ENCODE peak calls at places on chromosomes 4 and X, in five cellular contexts. One of them, this sample, is unnamed.

GRCh38 chr4:163063891-163064290 is 102.8 kb downstream of the NAF1 start:
- DNase-seq in left ventricle myocardium inferior: no peak
- DNase-seq in MCF 10A: peak
- DNase-seq in foreskin fibroblast: no peak
- DNase-seq in astrocyte of the spinal cord: no peak
- DNase-seq in this sample: no peak

GRCh38 chr4:137213372-137214173 is 318.7 kb downstream of the PCDH18 start:
- DNase-seq in MCF 10A: no peak
- DNase-seq in foreskin fibroblast: peak
- DNase-seq in left ventricle myocardium inferior: no peak
- DNase-seq in astrocyte of the spinal cord: peak
- DNase-seq in this sample: no peak

GRCh38 chr4:60656171-60656570 is 544.0 kb upstream of the ADGRL3 start:
- DNase-seq in MCF 10A: no peak
- DNase-seq in left ventricle myocardium inferior: no peak
- DNase-seq in astrocyte of the spinal cord: peak
- DNase-seq in foreskin fibroblast: no peak
- DNase-seq in this sample: no peak

GRCh38 chr4:183887351-183887750 is 17.8 kb upstream of the STOX2 start:
- DNase-seq in left ventricle myocardium inferior: no peak
- DNase-seq in astrocyte of the spinal cord: no peak
- DNase-seq in foreskin fibroblast: no peak
- DNase-seq in MCF 10A: no peak
- DNase-seq in this sample: no peak

GRCh38 chrX:120517936-120518335 is 42.8 kb downstream of the CUL4B start:
- DNase-seq in astrocyte of the spinal cord: peak
- DNase-seq in left ventricle myocardium inferior: no peak
- DNase-seq in MCF 10A: peak
- DNase-seq in foreskin fibroblast: peak
- DNase-seq in this sample: peak

GRCh38 chr4:121554377-121554776 is 142.4 kb downstream of the ANXA5 start:
- DNase-seq in foreskin fibroblast: peak
- DNase-seq in astrocyte of the spinal cord: no peak
- DNase-seq in MCF 10A: no peak
- DNase-seq in left ventricle myocardium inferior: no peak
- DNase-seq in this sample: peak

GRCh38 chrX:151871244-151871643 is 41.4 kb upstream of the MAGEA4 start:
- DNase-seq in astrocyte of the spinal cord: peak
- DNase-seq in left ventricle myocardium inferior: no peak
- DNase-seq in foreskin fibroblast: peak
- DNase-seq in MCF 10A: peak
- DNase-seq in this sample: peak

GRCh38 chr4:81754169-81754568 is 282.5 kb upstream of the RASGEF1B start:
- DNase-seq in MCF 10A: peak
- DNase-seq in astrocyte of the spinal cord: no peak
- DNase-seq in foreskin fibroblast: no peak
- DNase-seq in left ventricle myocardium inferior: no peak
- DNase-seq in this sample: no peak

GRCh38 chr4:20698820-20699219 is 1.4 kb upstream of the PACRGL start:
- DNase-seq in astrocyte of the spinal cord: no peak
- DNase-seq in left ventricle myocardium inferior: no peak
- DNase-seq in foreskin fibroblast: no peak
- DNase-seq in MCF 10A: no peak
- DNase-seq in this sample: no peak

GRCh38 chr4:109691411-109691920 is 11.8 kb downstream of the CASP6 start:
- DNase-seq in foreskin fibroblast: no peak
- DNase-seq in astrocyte of the spinal cord: no peak
- DNase-seq in MCF 10A: no peak
- DNase-seq in left ventricle myocardium inferior: no peak
- DNase-seq in this sample: no peak

GRCh38 chrX:110409925-110410324 is 51.3 kb downstream of the RTL9 start:
- DNase-seq in MCF 10A: peak
- DNase-seq in left ventricle myocardium inferior: no peak
- DNase-seq in foreskin fibroblast: peak
- DNase-seq in astrocyte of the spinal cord: peak
- DNase-seq in this sample: no peak

DNA sequence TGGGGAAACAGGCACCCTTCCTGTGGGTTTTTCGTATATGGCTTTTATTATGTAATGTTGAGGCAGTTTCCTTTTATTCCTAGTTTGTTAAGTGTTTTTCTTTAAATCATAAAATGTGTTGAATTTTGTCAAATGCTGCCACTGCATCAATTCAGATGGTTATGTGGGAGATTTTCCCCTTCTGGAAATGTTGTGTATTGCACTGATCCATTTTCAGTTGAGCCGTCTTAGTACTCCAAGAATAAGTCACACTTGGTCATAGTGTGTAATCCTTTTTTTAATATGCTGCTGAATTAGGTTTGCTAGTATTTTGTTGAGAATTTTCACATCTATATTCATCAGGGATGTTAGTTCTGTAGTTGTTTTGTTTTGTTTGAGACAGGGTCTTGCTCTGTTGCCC is 9.5 kb upstream of the CTBP1 start:
- DNase-seq in left ventricle myocardium inferior: no peak
- DNase-seq in MCF 10A: no peak
- DNase-seq in foreskin fibroblast: no peak
- DNase-seq in astrocyte of the spinal cord: no peak
- DNase-seq in this sample: no peak
- TF ChIP-seq CTCF in left ventricle myocardium inferior: no peak
- TF ChIP-seq CTCF in MCF 10A: no peak
- TF ChIP-seq CTCF in foreskin fibroblast: no peak
- TF ChIP-seq CTCF in astrocyte of the spinal cord: no peak
- TF ChIP-seq CTCF in this sample: no peak

DNA sequence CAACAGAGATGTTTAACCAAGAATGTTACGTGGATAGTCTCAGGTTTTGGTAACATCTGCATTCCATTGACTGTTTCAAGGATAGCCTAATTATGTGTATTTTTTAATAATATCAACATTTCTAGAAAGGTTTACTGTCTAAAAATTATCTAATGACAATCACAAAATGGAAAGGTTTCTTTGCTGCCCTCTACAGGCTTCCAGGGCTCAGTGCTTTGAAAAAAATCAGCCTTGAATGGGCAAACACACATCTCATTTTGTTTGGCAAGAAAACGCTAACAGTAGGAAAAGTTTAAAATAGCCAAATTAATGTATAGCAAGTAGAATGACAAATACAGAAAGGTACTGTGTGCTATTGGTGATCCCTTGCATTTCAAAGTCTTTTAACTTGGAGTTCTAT is 223.4 kb upstream of the PRPS2 start:
- DNase-seq in MCF 10A: peak
- DNase-seq in foreskin fibroblast: no peak
- DNase-seq in astrocyte of the spinal cord: peak
- DNase-seq in left ventricle myocardium inferior: no peak
- DNase-seq in this sample: no peak
- TF ChIP-seq CTCF in MCF 10A: peak
- TF ChIP-seq CTCF in foreskin fibroblast: peak
- TF ChIP-seq CTCF in astrocyte of the spinal cord: peak
- TF ChIP-seq CTCF in left ventricle myocardium inferior: peak
- TF ChIP-seq CTCF in this sample: peak

GRCh38 chr4:114807759-114808404 is 209.3 kb downstream of the UGT8 start:
- DNase-seq in left ventricle myocardium inferior: no peak
- DNase-seq in foreskin fibroblast: no peak
- DNase-seq in MCF 10A: peak
- DNase-seq in astrocyte of the spinal cord: peak
- DNase-seq in this sample: no peak
- TF ChIP-seq CTCF in left ventricle myocardium inferior: peak
- TF ChIP-seq CTCF in foreskin fibroblast: peak
- TF ChIP-seq CTCF in MCF 10A: peak
- TF ChIP-seq CTCF in astrocyte of the spinal cord: peak
- TF ChIP-seq CTCF in this sample: peak

DNA sequence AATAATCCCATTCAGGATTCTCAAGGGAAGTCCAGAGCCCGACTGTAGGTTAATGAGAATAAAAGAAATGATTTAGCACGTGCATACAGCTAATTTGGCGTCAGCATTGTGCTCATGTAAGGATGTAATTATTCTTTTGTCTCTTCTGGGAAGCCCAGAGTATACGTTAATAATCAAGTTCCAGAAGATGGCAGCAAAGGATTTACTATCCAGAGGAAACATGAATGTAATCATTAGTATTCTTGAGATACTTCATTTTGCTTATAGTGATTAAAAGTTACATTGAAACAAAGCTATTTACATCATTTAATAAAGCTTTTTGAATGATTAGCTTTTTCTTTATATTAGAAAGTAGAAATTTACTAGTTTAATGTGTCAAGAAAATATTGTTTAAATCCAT is 27.1 kb upstream of the MAP9 start:
- DNase-seq in foreskin fibroblast: peak
- DNase-seq in MCF 10A: peak
- DNase-seq in left ventricle myocardium inferior: no peak
- DNase-seq in astrocyte of the spinal cord: peak
- DNase-seq in this sample: peak
- TF ChIP-seq CTCF in foreskin fibroblast: peak
- TF ChIP-seq CTCF in MCF 10A: peak
- TF ChIP-seq CTCF in left ventricle myocardium inferior: peak
- TF ChIP-seq CTCF in astrocyte of the spinal cord: peak
- TF ChIP-seq CTCF in this sample: peak

DNA sequence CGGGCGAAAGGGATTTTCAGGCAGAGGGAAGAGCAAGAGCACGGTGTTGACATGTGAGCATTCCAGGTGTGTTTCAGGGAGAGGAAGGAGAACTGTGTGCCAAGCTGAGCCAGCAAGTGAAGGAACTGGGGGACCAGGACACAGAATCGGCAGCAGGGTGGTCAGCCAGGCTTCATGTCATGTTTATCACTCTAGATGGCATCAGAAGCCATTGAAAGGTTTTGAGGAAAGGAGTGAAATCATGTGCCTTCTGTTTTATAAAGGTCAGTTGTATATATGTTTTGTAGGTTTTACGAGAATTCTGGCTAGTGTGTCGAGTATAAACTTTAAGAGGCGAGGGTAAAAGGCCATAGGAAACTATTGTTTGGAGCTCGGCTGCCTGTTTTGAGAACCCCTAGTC is 682.3 kb downstream of the TRIML1 start:
- DNase-seq in left ventricle myocardium inferior: no peak
- DNase-seq in astrocyte of the spinal cord: no peak
- DNase-seq in MCF 10A: no peak
- DNase-seq in foreskin fibroblast: no peak
- DNase-seq in this sample: no peak
- TF ChIP-seq CTCF in left ventricle myocardium inferior: no peak
- TF ChIP-seq CTCF in astrocyte of the spinal cord: no peak
- TF ChIP-seq CTCF in MCF 10A: no peak
- TF ChIP-seq CTCF in foreskin fibroblast: no peak
- TF ChIP-seq CTCF in this sample: no peak

GRCh38 chrX:57915680-57916079 is 5.4 kb upstream of the ZXDA start:
- DNase-seq in MCF 10A: no peak
- DNase-seq in foreskin fibroblast: no peak
- DNase-seq in left ventricle myocardium inferior: no peak
- DNase-seq in astrocyte of the spinal cord: no peak
- DNase-seq in this sample: no peak

DNA sequence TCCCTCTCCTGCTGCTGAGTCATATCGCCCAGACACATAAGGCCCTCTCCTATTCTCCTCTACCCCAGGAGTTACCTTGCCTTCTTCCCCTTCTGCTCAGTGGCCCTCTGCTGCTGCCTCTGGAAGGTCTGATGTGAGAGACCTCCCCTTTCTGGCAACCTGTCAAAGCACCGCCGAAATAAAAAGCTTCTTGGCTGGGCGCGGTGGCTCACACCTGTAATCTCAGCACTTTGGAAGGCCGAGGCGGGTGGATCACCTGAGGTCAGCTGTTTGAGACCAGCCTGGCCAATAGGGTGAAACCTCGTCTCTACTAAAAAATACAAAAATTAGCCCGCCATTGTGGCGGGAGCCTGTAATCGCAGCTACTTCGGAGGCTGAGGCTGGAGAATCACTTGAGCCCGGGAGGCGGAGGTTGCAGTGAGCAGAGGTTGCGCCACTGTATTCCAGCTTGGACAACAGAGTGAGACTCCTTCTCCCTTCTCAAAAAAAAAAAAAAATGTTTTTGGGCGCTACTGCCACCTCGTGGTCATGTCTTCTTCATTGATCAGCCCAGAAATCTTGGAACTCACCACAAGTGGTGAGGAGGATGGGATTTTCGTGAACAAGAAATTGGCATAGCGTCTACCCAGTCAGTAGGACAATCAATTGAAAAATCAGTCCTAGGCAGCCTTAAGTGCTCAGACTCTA is 8.6 kb upstream of the ZXDA start:
- DNase-seq in left ventricle myocardium inferior: peak
- DNase-seq in astrocyte of the spinal cord: peak
- DNase-seq in MCF 10A: peak
- DNase-seq in foreskin fibroblast: peak
- DNase-seq in this sample: no peak
- TF ChIP-seq CTCF in left ventricle myocardium inferior: peak
- TF ChIP-seq CTCF in astrocyte of the spinal cord: peak
- TF ChIP-seq CTCF in MCF 10A: peak
- TF ChIP-seq CTCF in foreskin fibroblast: peak
- TF ChIP-seq CTCF in this sample: peak

DNA sequence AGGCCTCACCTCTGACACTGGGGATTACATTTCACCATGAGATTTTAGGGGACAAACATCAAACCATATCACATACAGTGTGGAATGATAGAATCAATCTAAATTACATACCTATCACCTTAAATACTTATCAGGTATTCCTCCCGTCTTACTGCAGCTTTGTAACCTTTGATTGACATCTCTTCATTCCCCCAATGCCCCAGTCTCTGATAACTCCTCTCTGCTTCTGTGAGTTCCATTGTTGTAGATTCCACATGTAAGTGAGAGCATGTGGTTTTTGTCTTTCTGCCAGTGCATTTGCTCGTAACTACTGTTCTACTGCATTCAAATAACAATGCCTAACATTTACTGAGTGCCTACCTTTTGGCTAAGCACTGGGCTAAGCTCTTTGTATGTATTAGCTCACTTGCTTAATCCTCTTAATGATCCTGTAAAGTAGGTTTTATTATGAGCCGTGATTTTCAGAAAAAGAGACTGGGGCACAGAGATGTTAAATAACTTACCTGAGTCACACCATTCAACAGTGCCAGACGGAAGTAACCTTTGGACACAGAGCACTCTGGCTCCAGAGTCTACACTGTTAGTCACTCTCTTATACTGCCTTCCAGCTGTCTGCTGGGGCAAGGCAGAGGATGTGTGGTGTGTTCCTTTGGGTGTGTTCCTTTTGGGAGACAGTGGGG is 63.7 kb upstream of the ESX1 start:
- DNase-seq in left ventricle myocardium inferior: no peak
- DNase-seq in foreskin fibroblast: peak
- DNase-seq in MCF 10A: peak
- DNase-seq in astrocyte of the spinal cord: peak
- DNase-seq in this sample: no peak
- TF ChIP-seq CTCF in left ventricle myocardium inferior: no peak
- TF ChIP-seq CTCF in foreskin fibroblast: no peak
- TF ChIP-seq CTCF in MCF 10A: no peak
- TF ChIP-seq CTCF in astrocyte of the spinal cord: no peak
- TF ChIP-seq CTCF in this sample: no peak

This sample was measured in AG09319.